ENCODE peak calls at places on chromosome 10, in six cellular contexts. One of them, this sample, is unnamed.

GRCh38 chr10:22243321-22243720 is 25.5 kb upstream of the EBLN1 start:
- DNase-seq in breast epithelium: no peak
- DNase-seq in dorsolateral prefrontal cortex: no peak
- DNase-seq in BE2C: no peak
- DNase-seq in astrocyte of the cerebellum: no peak
- DNase-seq in tibial artery: no peak
- DNase-seq in this sample: peak; percentile 13

GRCh38 chr10:8444630-8445029 is 390.1 kb downstream of the GATA3 start:
- DNase-seq in breast epithelium: no peak
- DNase-seq in dorsolateral prefrontal cortex: no peak
- DNase-seq in BE2C: peak; percentile 76
- DNase-seq in astrocyte of the cerebellum: no peak
- DNase-seq in tibial artery: no peak
- DNase-seq in this sample: no peak

GRCh38 chr10:89846786-89847185 is 145.4 kb downstream of the KIF20B start:
- DNase-seq in breast epithelium: no peak
- DNase-seq in dorsolateral prefrontal cortex: no peak
- DNase-seq in BE2C: no peak
- DNase-seq in astrocyte of the cerebellum: no peak
- DNase-seq in tibial artery: no peak
- DNase-seq in this sample: no peak

GRCh38 chr10:73159038-73159648 is 8.7 kb downstream of the ECD start:
- DNase-seq in breast epithelium: no peak
- DNase-seq in dorsolateral prefrontal cortex: peak; percentile 69
- DNase-seq in BE2C: peak; percentile 54
- DNase-seq in astrocyte of the cerebellum: peak; percentile 20
- DNase-seq in tibial artery: peak; percentile 76
- DNase-seq in this sample: peak; percentile 38

GRCh38 chr10:31745612-31746376 is 182.8 kb downstream of the ARHGAP12 start:
- DNase-seq in breast epithelium: no peak
- DNase-seq in dorsolateral prefrontal cortex: no peak
- DNase-seq in BE2C: no peak
- DNase-seq in astrocyte of the cerebellum: peak; percentile 70
- DNase-seq in tibial artery: no peak
- DNase-seq in this sample: peak; percentile 98

GRCh38 chr10:71251319-71251718 is 38.9 kb downstream of the UNC5B start:
- DNase-seq in breast epithelium: no peak
- DNase-seq in dorsolateral prefrontal cortex: no peak
- DNase-seq in BE2C: peak; percentile 62
- DNase-seq in astrocyte of the cerebellum: no peak
- DNase-seq in tibial artery: no peak
- DNase-seq in this sample: no peak

GRCh38 chr10:3780056-3780765 is 4.8 kb downstream of the KLF6 start:
- DNase-seq in breast epithelium: peak; percentile 69
- DNase-seq in dorsolateral prefrontal cortex: no peak
- DNase-seq in BE2C: no peak
- DNase-seq in astrocyte of the cerebellum: no peak
- DNase-seq in tibial artery: no peak
- DNase-seq in this sample: peak; percentile 52

GRCh38 chr10:127151981-127152699 is 44.3 kb downstream of the INSYN2A start:
- DNase-seq in breast epithelium: no peak
- DNase-seq in dorsolateral prefrontal cortex: no peak
- DNase-seq in BE2C: no peak
- DNase-seq in astrocyte of the cerebellum: no peak
- DNase-seq in tibial artery: no peak
- DNase-seq in this sample: peak; percentile 75

GRCh38 chr10:123724747-123725146 is 58.6 kb downstream of the GPR26 start:
- DNase-seq in breast epithelium: no peak
- DNase-seq in dorsolateral prefrontal cortex: no peak
- DNase-seq in BE2C: no peak
- DNase-seq in astrocyte of the cerebellum: no peak
- DNase-seq in tibial artery: no peak
- DNase-seq in this sample: no peak

GRCh38 chr10:114301177-114301576 is 62.1 kb downstream of the VWA2 start:
- DNase-seq in breast epithelium: no peak
- DNase-seq in dorsolateral prefrontal cortex: no peak
- DNase-seq in BE2C: no peak
- DNase-seq in astrocyte of the cerebellum: no peak
- DNase-seq in tibial artery: peak; percentile 53
- DNase-seq in this sample: peak; percentile 89

GRCh38 chr10:8045728-8046494 is 8.6 kb upstream of the GATA3 start:
- DNase-seq in breast epithelium: no peak
- DNase-seq in dorsolateral prefrontal cortex: no peak
- DNase-seq in BE2C: no peak
- DNase-seq in astrocyte of the cerebellum: no peak
- DNase-seq in tibial artery: no peak
- DNase-seq in this sample: no peak

GRCh38 chr10:85926136-85926535 is 440.5 kb downstream of the GRID1 start:
- DNase-seq in breast epithelium: no peak
- DNase-seq in dorsolateral prefrontal cortex: no peak
- DNase-seq in BE2C: no peak
- DNase-seq in astrocyte of the cerebellum: no peak
- DNase-seq in tibial artery: no peak
- DNase-seq in this sample: no peak

GRCh38 chr10:132912685-132913558 is 29.4 kb downstream of the CFAP46 start:
- DNase-seq in breast epithelium: no peak
- DNase-seq in dorsolateral prefrontal cortex: no peak
- DNase-seq in BE2C: no peak
- DNase-seq in astrocyte of the cerebellum: no peak
- DNase-seq in tibial artery: peak; percentile 34
- DNase-seq in this sample: no peak

GRCh38 chr10:1923586-1923985 is 186.3 kb upstream of the ADARB2 start:
- DNase-seq in breast epithelium: no peak
- DNase-seq in dorsolateral prefrontal cortex: no peak
- DNase-seq in BE2C: no peak
- DNase-seq in astrocyte of the cerebellum: no peak
- DNase-seq in tibial artery: no peak
- DNase-seq in this sample: no peak

GRCh38 chr10:128072941-128073615 is 53.1 kb downstream of the MKI67 start:
- DNase-seq in breast epithelium: no peak
- DNase-seq in dorsolateral prefrontal cortex: no peak
- DNase-seq in BE2C: no peak
- DNase-seq in astrocyte of the cerebellum: no peak
- DNase-seq in tibial artery: peak; percentile 56
- DNase-seq in this sample: no peak

GRCh38 chr10:129963831-129964501 is at the start of gene EBF3:
- DNase-seq in breast epithelium: peak; percentile 37
- DNase-seq in dorsolateral prefrontal cortex: no peak
- DNase-seq in BE2C: peak; percentile 94
- DNase-seq in astrocyte of the cerebellum: no peak
- DNase-seq in tibial artery: peak; percentile 89
- DNase-seq in this sample: no peak

GRCh38 chr10:4934391-4934987 is 28.7 kb upstream of the AKR1C1 start:
- DNase-seq in breast epithelium: no peak
- DNase-seq in dorsolateral prefrontal cortex: no peak
- DNase-seq in BE2C: no peak
- DNase-seq in astrocyte of the cerebellum: no peak
- DNase-seq in tibial artery: no peak
- DNase-seq in this sample: no peak

GRCh38 chr10:71244638-71245419 is 32.5 kb downstream of the UNC5B start:
- DNase-seq in breast epithelium: no peak
- DNase-seq in dorsolateral prefrontal cortex: peak; percentile 23
- DNase-seq in BE2C: peak; percentile 55
- DNase-seq in astrocyte of the cerebellum: no peak
- DNase-seq in tibial artery: peak; percentile 80
- DNase-seq in this sample: peak; percentile 18

GRCh38 chr10:7317799-7318446 is 92.9 kb downstream of the SFMBT2 start:
- DNase-seq in breast epithelium: no peak
- DNase-seq in dorsolateral prefrontal cortex: no peak
- DNase-seq in BE2C: no peak
- DNase-seq in astrocyte of the cerebellum: no peak
- DNase-seq in tibial artery: no peak
- DNase-seq in this sample: no peak

GRCh38 chr10:72062341-72062740 is 26.0 kb downstream of the SPOCK2 start:
- DNase-seq in breast epithelium: no peak
- DNase-seq in dorsolateral prefrontal cortex: no peak
- DNase-seq in BE2C: no peak
- DNase-seq in astrocyte of the cerebellum: no peak
- DNase-seq in tibial artery: no peak
- DNase-seq in this sample: no peak

GRCh38 chr10:71383972-71384687 is 12.6 kb upstream of the CDH23 start:
- DNase-seq in breast epithelium: peak; percentile 34
- DNase-seq in dorsolateral prefrontal cortex: peak; percentile 83
- DNase-seq in BE2C: peak; percentile 83
- DNase-seq in astrocyte of the cerebellum: no peak
- DNase-seq in tibial artery: peak; percentile 83
- DNase-seq in this sample: peak; percentile 19

GRCh38 chr10:11144626-11145497 is 127.2 kb downstream of the CELF2 start:
- DNase-seq in breast epithelium: no peak
- DNase-seq in dorsolateral prefrontal cortex: no peak
- DNase-seq in BE2C: no peak
- DNase-seq in astrocyte of the cerebellum: no peak
- DNase-seq in tibial artery: no peak
- DNase-seq in this sample: no peak

DNA sequence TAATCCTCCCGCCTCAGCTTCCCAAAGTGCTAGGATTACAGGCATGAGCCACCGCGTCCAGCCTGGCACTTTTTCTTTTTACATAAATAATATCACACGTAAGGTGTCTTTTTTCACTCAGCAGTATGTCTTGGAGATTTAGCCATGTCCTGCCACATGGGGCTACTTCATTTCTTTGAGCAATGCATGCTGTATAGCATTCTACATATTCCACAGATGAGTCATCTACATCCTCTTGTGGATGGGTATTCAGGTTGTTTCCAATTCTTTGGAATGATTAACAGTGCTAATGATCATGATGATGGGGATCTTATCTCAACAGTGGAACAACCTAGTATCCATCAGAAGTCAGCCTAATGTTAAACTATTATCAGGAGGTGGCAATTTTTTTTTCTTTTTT is 50.8 kb downstream of the ZNF503 start:
- DNase-seq in breast epithelium: no peak
- DNase-seq in dorsolateral prefrontal cortex: no peak
- DNase-seq in BE2C: no peak
- DNase-seq in astrocyte of the cerebellum: peak; percentile 19
- DNase-seq in tibial artery: no peak
- DNase-seq in this sample: peak; percentile 70
- TF ChIP-seq CTCF in breast epithelium: no peak
- TF ChIP-seq CTCF in dorsolateral prefrontal cortex: no peak
- TF ChIP-seq CTCF in BE2C: no peak
- TF ChIP-seq CTCF in astrocyte of the cerebellum: no peak
- TF ChIP-seq CTCF in tibial artery: no peak
- TF ChIP-seq CTCF in this sample: no peak

GRCh38 chr10:110747609-110748464 is 103.7 kb downstream of the RBM20 start:
- DNase-seq in breast epithelium: no peak
- DNase-seq in dorsolateral prefrontal cortex: no peak
- DNase-seq in BE2C: no peak
- DNase-seq in astrocyte of the cerebellum: peak; percentile 16
- DNase-seq in tibial artery: no peak
- DNase-seq in this sample: no peak
- H3K4me3 ChIP-seq in breast epithelium: no peak overlapping the region
- H3K4me3 ChIP-seq in dorsolateral prefrontal cortex: no peak overlapping the region
- H3K4me3 ChIP-seq in BE2C: no peak overlapping the region
- H3K4me3 ChIP-seq in astrocyte of the cerebellum: no peak overlapping the region
- H3K4me3 ChIP-seq in tibial artery: no peak overlapping the region
- H3K4me3 ChIP-seq in this sample: no peak overlapping the region

DNA sequence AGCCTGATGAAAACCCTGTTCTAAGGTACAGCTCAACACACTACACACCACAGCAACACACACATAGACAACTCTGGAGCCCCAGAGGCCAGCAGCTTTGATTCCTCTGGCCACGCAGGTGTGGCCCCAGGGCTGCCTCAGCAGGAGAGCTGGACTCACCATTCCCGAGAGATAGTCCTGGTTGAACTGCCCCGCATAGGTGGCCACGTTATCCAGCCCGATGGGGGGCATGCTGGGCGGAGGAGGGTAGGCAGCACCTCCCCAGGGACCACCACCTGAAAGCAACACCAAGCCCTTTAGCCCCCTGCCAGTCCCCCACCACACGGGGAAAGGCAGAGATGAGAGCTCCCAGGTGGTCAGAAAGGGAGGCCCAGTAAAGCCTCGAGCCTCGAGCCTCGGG is 34.7 kb downstream of the ANXA11 start:
- DNase-seq in breast epithelium: no peak
- DNase-seq in dorsolateral prefrontal cortex: no peak
- DNase-seq in BE2C: no peak
- DNase-seq in astrocyte of the cerebellum: no peak
- DNase-seq in tibial artery: peak; percentile 54
- DNase-seq in this sample: no peak
- TF ChIP-seq CTCF in breast epithelium: no peak
- TF ChIP-seq CTCF in dorsolateral prefrontal cortex: no peak
- TF ChIP-seq CTCF in BE2C: no peak
- TF ChIP-seq CTCF in astrocyte of the cerebellum: no peak
- TF ChIP-seq CTCF in tibial artery: no peak
- TF ChIP-seq CTCF in this sample: no peak

GRCh38 chr10:117161386-117162033 is 23.4 kb upstream of the VAX1 start:
- DNase-seq in breast epithelium: no peak
- DNase-seq in dorsolateral prefrontal cortex: no peak
- DNase-seq in BE2C: no peak
- DNase-seq in astrocyte of the cerebellum: no peak
- DNase-seq in tibial artery: no peak
- DNase-seq in this sample: no peak

GRCh38 chr10:117163061-117163953 is 25.2 kb upstream of the VAX1 start:
- DNase-seq in breast epithelium: no peak
- DNase-seq in dorsolateral prefrontal cortex: no peak
- DNase-seq in BE2C: no peak
- DNase-seq in astrocyte of the cerebellum: no peak
- DNase-seq in tibial artery: no peak
- DNase-seq in this sample: no peak

GRCh38 chr10:117163954-117164292 is 25.9 kb upstream of the VAX1 start:
- DNase-seq in breast epithelium: no peak
- DNase-seq in dorsolateral prefrontal cortex: no peak
- DNase-seq in BE2C: no peak
- DNase-seq in astrocyte of the cerebellum: no peak
- DNase-seq in tibial artery: no peak
- DNase-seq in this sample: no peak

GRCh38 chr10:117160567-117160966 is 22.5 kb upstream of the VAX1 start:
- DNase-seq in breast epithelium: no peak
- DNase-seq in dorsolateral prefrontal cortex: no peak
- DNase-seq in BE2C: no peak
- DNase-seq in astrocyte of the cerebellum: no peak
- DNase-seq in tibial artery: no peak
- DNase-seq in this sample: no peak

DNA sequence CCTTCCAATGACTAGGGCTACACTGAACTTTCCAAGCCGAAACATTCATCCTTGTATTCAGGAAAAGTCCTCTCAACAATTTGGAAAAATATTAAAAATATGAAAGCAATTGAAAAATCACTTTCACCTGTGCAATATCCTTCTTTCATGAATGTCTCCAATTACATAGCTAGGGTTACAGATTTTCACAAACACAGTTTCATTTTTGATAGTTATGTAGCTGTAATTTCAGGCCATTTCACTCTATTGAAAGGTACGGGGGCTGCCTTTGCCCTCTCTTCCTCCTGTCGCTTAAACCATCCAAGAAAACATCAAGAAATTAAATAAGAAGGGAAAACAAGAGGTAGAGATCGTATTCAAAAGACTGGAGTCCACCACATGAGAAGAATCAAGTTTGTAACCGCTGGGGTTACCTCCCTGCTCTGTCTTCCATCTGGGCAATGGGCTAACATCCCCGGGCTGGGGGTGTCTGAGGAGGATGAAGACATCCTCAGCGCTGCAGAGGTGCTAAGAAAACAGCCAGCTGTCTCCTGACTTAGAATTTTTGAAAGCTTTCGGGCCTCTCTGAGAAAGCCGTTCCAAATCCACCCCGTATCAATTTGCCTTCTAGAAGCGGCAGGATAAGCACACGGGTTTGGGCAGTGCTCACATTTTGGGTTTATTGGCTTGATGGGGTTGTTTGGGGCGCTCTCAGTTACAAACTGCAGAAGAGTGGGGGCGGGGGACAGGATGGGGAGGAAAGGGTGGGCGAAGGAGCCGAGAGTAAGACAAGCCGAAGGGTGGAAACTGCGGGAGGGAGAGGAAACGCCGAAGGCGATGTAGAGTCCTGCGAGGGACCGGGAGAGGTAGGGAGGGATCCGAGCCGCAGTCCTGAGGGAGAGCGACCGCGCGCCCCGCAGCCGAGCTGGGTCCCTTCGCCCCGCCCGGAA is 24.3 kb upstream of the VAX1 start:
- DNase-seq in breast epithelium: no peak
- DNase-seq in dorsolateral prefrontal cortex: no peak
- DNase-seq in BE2C: no peak
- DNase-seq in astrocyte of the cerebellum: no peak
- DNase-seq in tibial artery: no peak
- DNase-seq in this sample: no peak
- H3K4me3 ChIP-seq in breast epithelium: peak overlapping the region; percentile 53
- H3K4me3 ChIP-seq in dorsolateral prefrontal cortex: peak overlapping the region; percentile 67
- H3K4me3 ChIP-seq in BE2C: no peak overlapping the region
- H3K4me3 ChIP-seq in astrocyte of the cerebellum: no peak overlapping the region
- H3K4me3 ChIP-seq in tibial artery: peak overlapping the region; percentile 31
- H3K4me3 ChIP-seq in this sample: no peak overlapping the region

This sample was measured in bronchial epithelial cell.